ENCODE peak calls at places on chromosomes 2 and 18, in seven cellular contexts. One of them, this sample, is unnamed.
A peak's percentile ranks its signal among the peaks of the same experiment; 100 is the strongest.

GRCh38 chr2:223668302-223668998 is 66.3 kb upstream of the SCG2 start:
- DNase-seq in fibroblast of mammary gland: peak; percentile 16
- DNase-seq in AML-193: peak; percentile 45
- DNase-seq in HL-60: peak; percentile 67
- DNase-seq in CD8-positive, alpha-beta T cell: no peak
- DNase-seq in RWPE2: no peak
- DNase-seq in lower lobe of right lung: no peak
- DNase-seq in this sample: peak; percentile 40

GRCh38 chr2:230627806-230628724 is 84.6 kb upstream of the CAB39 start:
- DNase-seq in fibroblast of mammary gland: peak; percentile 89
- DNase-seq in AML-193: no peak
- DNase-seq in HL-60: no peak
- DNase-seq in CD8-positive, alpha-beta T cell: no peak
- DNase-seq in RWPE2: no peak
- DNase-seq in lower lobe of right lung: no peak
- DNase-seq in this sample: no peak

GRCh38 chr2:207640661-207641060 is 15.5 kb upstream of the METTL21A start:
- DNase-seq in fibroblast of mammary gland: no peak
- DNase-seq in AML-193: no peak
- DNase-seq in HL-60: no peak
- DNase-seq in CD8-positive, alpha-beta T cell: no peak
- DNase-seq in RWPE2: no peak
- DNase-seq in lower lobe of right lung: no peak
- DNase-seq in this sample: no peak

GRCh38 chr2:187553908-187554703 is at the start of gene TFPI:
- DNase-seq in fibroblast of mammary gland: peak; percentile 85
- DNase-seq in AML-193: peak; percentile 73
- DNase-seq in HL-60: peak; percentile 33
- DNase-seq in CD8-positive, alpha-beta T cell: no peak
- DNase-seq in RWPE2: no peak
- DNase-seq in lower lobe of right lung: no peak
- DNase-seq in this sample: peak; percentile 86

GRCh38 chr2:64637931-64638330 is 15.8 kb downstream of the SERTAD2 start:
- DNase-seq in fibroblast of mammary gland: no peak
- DNase-seq in AML-193: no peak
- DNase-seq in HL-60: no peak
- DNase-seq in CD8-positive, alpha-beta T cell: no peak
- DNase-seq in RWPE2: no peak
- DNase-seq in lower lobe of right lung: no peak
- DNase-seq in this sample: no peak

GRCh38 chr2:233350708-233351107 is 3.6 kb upstream of the DGKD start:
- DNase-seq in fibroblast of mammary gland: peak; percentile 90
- DNase-seq in AML-193: peak; percentile 63
- DNase-seq in HL-60: peak; percentile 41
- DNase-seq in CD8-positive, alpha-beta T cell: no peak
- DNase-seq in RWPE2: peak; percentile 84
- DNase-seq in lower lobe of right lung: no peak
- DNase-seq in this sample: peak; percentile 99

GRCh38 chr2:98869868-98870267 is 66.2 kb downstream of the CRACDL start:
- DNase-seq in fibroblast of mammary gland: no peak
- DNase-seq in AML-193: no peak
- DNase-seq in HL-60: no peak
- DNase-seq in CD8-positive, alpha-beta T cell: no peak
- DNase-seq in RWPE2: no peak
- DNase-seq in lower lobe of right lung: peak; percentile 88
- DNase-seq in this sample: no peak

GRCh38 chr2:2512931-2513330 is 181.9 kb upstream of the MYT1L start:
- DNase-seq in fibroblast of mammary gland: no peak
- DNase-seq in AML-193: no peak
- DNase-seq in HL-60: no peak
- DNase-seq in CD8-positive, alpha-beta T cell: no peak
- DNase-seq in RWPE2: no peak
- DNase-seq in lower lobe of right lung: no peak
- DNase-seq in this sample: no peak

GRCh38 chr18:45834303-45834702 is 8.8 kb downstream of the SIGLEC15 start:
- DNase-seq in fibroblast of mammary gland: no peak
- DNase-seq in AML-193: peak; percentile 11
- DNase-seq in HL-60: peak; percentile 45
- DNase-seq in CD8-positive, alpha-beta T cell: no peak
- DNase-seq in RWPE2: no peak
- DNase-seq in lower lobe of right lung: no peak
- DNase-seq in this sample: no peak

GRCh38 chr2:118539290-118539689 is 308.2 kb downstream of the EN1 start:
- DNase-seq in fibroblast of mammary gland: peak; percentile 60
- DNase-seq in AML-193: no peak
- DNase-seq in HL-60: no peak
- DNase-seq in CD8-positive, alpha-beta T cell: no peak
- DNase-seq in RWPE2: no peak
- DNase-seq in lower lobe of right lung: no peak
- DNase-seq in this sample: peak; percentile 20

GRCh38 chr2:55419236-55419513 is 481 bp downstream of the CCDC88A start:
- DNase-seq in fibroblast of mammary gland: peak; percentile 31
- DNase-seq in AML-193: no peak
- DNase-seq in HL-60: peak; percentile 32
- DNase-seq in CD8-positive, alpha-beta T cell: peak; percentile 7
- DNase-seq in RWPE2: no peak
- DNase-seq in lower lobe of right lung: no peak
- DNase-seq in this sample: peak; percentile 63

GRCh38 chr2:20231632-20232031 is 6.7 kb upstream of the SDC1 start:
- DNase-seq in fibroblast of mammary gland: peak; percentile 67
- DNase-seq in AML-193: no peak
- DNase-seq in HL-60: no peak
- DNase-seq in CD8-positive, alpha-beta T cell: no peak
- DNase-seq in RWPE2: peak; percentile 99
- DNase-seq in lower lobe of right lung: no peak
- DNase-seq in this sample: peak; percentile 97

GRCh38 chr2:44126106-44126797 is 42.4 kb upstream of the PPM1B start:
- DNase-seq in fibroblast of mammary gland: no peak
- DNase-seq in AML-193: no peak
- DNase-seq in HL-60: no peak
- DNase-seq in CD8-positive, alpha-beta T cell: no peak
- DNase-seq in RWPE2: peak; percentile 72
- DNase-seq in lower lobe of right lung: no peak
- DNase-seq in this sample: peak; percentile 15

GRCh38 chr2:236176417-236176816 is 8.2 kb upstream of the GBX2 start:
- DNase-seq in fibroblast of mammary gland: peak; percentile 34
- DNase-seq in AML-193: no peak
- DNase-seq in HL-60: no peak
- DNase-seq in CD8-positive, alpha-beta T cell: no peak
- DNase-seq in RWPE2: no peak
- DNase-seq in lower lobe of right lung: no peak
- DNase-seq in this sample: peak; percentile 49

GRCh38 chr2:12965540-12966269 is 249.0 kb downstream of the TRIB2 start:
- DNase-seq in fibroblast of mammary gland: peak; percentile 77
- DNase-seq in AML-193: peak; percentile 75
- DNase-seq in HL-60: no peak
- DNase-seq in CD8-positive, alpha-beta T cell: no peak
- DNase-seq in RWPE2: no peak
- DNase-seq in lower lobe of right lung: no peak
- DNase-seq in this sample: peak; percentile 88

GRCh38 chr2:1055014-1055595 is 104.5 kb downstream of the SNTG2 start:
- DNase-seq in fibroblast of mammary gland: peak; percentile 43
- DNase-seq in AML-193: no peak
- DNase-seq in HL-60: no peak
- DNase-seq in CD8-positive, alpha-beta T cell: no peak
- DNase-seq in RWPE2: no peak
- DNase-seq in lower lobe of right lung: no peak
- DNase-seq in this sample: peak; percentile 88

GRCh38 chr18:6757966-6758365 is 28.4 kb downstream of the ARHGAP28 start:
- DNase-seq in fibroblast of mammary gland: peak; percentile 20
- DNase-seq in AML-193: no peak
- DNase-seq in HL-60: no peak
- DNase-seq in CD8-positive, alpha-beta T cell: no peak
- DNase-seq in RWPE2: no peak
- DNase-seq in lower lobe of right lung: no peak
- DNase-seq in this sample: no peak

GRCh38 chr2:25991965-25992364 is 9.7 kb upstream of the KIF3C start:
- DNase-seq in fibroblast of mammary gland: no peak
- DNase-seq in AML-193: no peak
- DNase-seq in HL-60: peak; percentile 57
- DNase-seq in CD8-positive, alpha-beta T cell: no peak
- DNase-seq in RWPE2: no peak
- DNase-seq in lower lobe of right lung: no peak
- DNase-seq in this sample: no peak

GRCh38 chr2:55961318-55961911 is 37.8 kb upstream of the EFEMP1 start:
- DNase-seq in fibroblast of mammary gland: peak; percentile 75
- DNase-seq in AML-193: peak; percentile 22
- DNase-seq in HL-60: no peak
- DNase-seq in CD8-positive, alpha-beta T cell: no peak
- DNase-seq in RWPE2: no peak
- DNase-seq in lower lobe of right lung: no peak
- DNase-seq in this sample: peak; percentile 77

GRCh38 chr2:108921096-108922030 is 67.7 kb downstream of the EDAR start:
- DNase-seq in fibroblast of mammary gland: no peak
- DNase-seq in AML-193: no peak
- DNase-seq in HL-60: no peak
- DNase-seq in CD8-positive, alpha-beta T cell: no peak
- DNase-seq in RWPE2: peak; percentile 40
- DNase-seq in lower lobe of right lung: no peak
- DNase-seq in this sample: no peak

GRCh38 chr2:120239488-120240287 is 13.0 kb upstream of the RALB start:
- DNase-seq in fibroblast of mammary gland: peak; percentile 88
- DNase-seq in AML-193: no peak
- DNase-seq in HL-60: no peak
- DNase-seq in CD8-positive, alpha-beta T cell: no peak
- DNase-seq in RWPE2: no peak
- DNase-seq in lower lobe of right lung: no peak
- DNase-seq in this sample: peak; percentile 93

GRCh38 chr2:231970461-231970860 is 8.9 kb downstream of the DIS3L2 start:
- DNase-seq in fibroblast of mammary gland: peak; percentile 46
- DNase-seq in AML-193: no peak
- DNase-seq in HL-60: no peak
- DNase-seq in CD8-positive, alpha-beta T cell: no peak
- DNase-seq in RWPE2: no peak
- DNase-seq in lower lobe of right lung: no peak
- DNase-seq in this sample: peak; percentile 69

GRCh38 chr2:42722328-42723190 is 41.4 kb downstream of the OXER1 start:
- DNase-seq in fibroblast of mammary gland: peak; percentile 86
- DNase-seq in AML-193: peak; percentile 90
- DNase-seq in HL-60: peak; percentile 74
- DNase-seq in CD8-positive, alpha-beta T cell: no peak
- DNase-seq in RWPE2: no peak
- DNase-seq in lower lobe of right lung: peak; percentile 81
- DNase-seq in this sample: peak; percentile 53

GRCh38 chr2:42808301-42808700 is 15.9 kb upstream of the HAAO start:
- DNase-seq in fibroblast of mammary gland: no peak
- DNase-seq in AML-193: no peak
- DNase-seq in HL-60: no peak
- DNase-seq in CD8-positive, alpha-beta T cell: no peak
- DNase-seq in RWPE2: no peak
- DNase-seq in lower lobe of right lung: no peak
- DNase-seq in this sample: no peak

GRCh38 chr18:23872701-23873550 is 141.6 kb upstream of the TTC39C start:
- DNase-seq in fibroblast of mammary gland: no peak
- DNase-seq in AML-193: no peak
- DNase-seq in HL-60: no peak
- DNase-seq in CD8-positive, alpha-beta T cell: peak; percentile 11
- DNase-seq in RWPE2: peak; percentile 98
- DNase-seq in lower lobe of right lung: no peak
- DNase-seq in this sample: no peak

GRCh38 chr2:135257383-135258090 is 205.4 kb downstream of the RAB3GAP1 start:
- DNase-seq in fibroblast of mammary gland: peak; percentile 94
- DNase-seq in AML-193: no peak
- DNase-seq in HL-60: no peak
- DNase-seq in CD8-positive, alpha-beta T cell: no peak
- DNase-seq in RWPE2: no peak
- DNase-seq in lower lobe of right lung: no peak
- DNase-seq in this sample: peak; percentile 37

GRCh38 chr2:106825161-106825560 is 60.8 kb downstream of the ST6GAL2 start:
- DNase-seq in fibroblast of mammary gland: no peak
- DNase-seq in AML-193: no peak
- DNase-seq in HL-60: no peak
- DNase-seq in CD8-positive, alpha-beta T cell: no peak
- DNase-seq in RWPE2: no peak
- DNase-seq in lower lobe of right lung: no peak
- DNase-seq in this sample: no peak

GRCh38 chr2:1990151-1990589 is 245.9 kb upstream of the PXDN start:
- DNase-seq in fibroblast of mammary gland: no peak
- DNase-seq in AML-193: no peak
- DNase-seq in HL-60: no peak
- DNase-seq in CD8-positive, alpha-beta T cell: no peak
- DNase-seq in RWPE2: no peak
- DNase-seq in lower lobe of right lung: no peak
- DNase-seq in this sample: no peak

GRCh38 chr2:168622559-168622958 is 166.5 kb downstream of the CERS6 start:
- DNase-seq in fibroblast of mammary gland: no peak
- DNase-seq in AML-193: no peak
- DNase-seq in HL-60: no peak
- DNase-seq in CD8-positive, alpha-beta T cell: no peak
- DNase-seq in RWPE2: no peak
- DNase-seq in lower lobe of right lung: no peak
- DNase-seq in this sample: no peak

GRCh38 chr2:98148968-98149697 is 62.2 kb downstream of the VWA3B start:
- DNase-seq in fibroblast of mammary gland: peak; percentile 62
- DNase-seq in AML-193: no peak
- DNase-seq in HL-60: no peak
- DNase-seq in CD8-positive, alpha-beta T cell: no peak
- DNase-seq in RWPE2: no peak
- DNase-seq in lower lobe of right lung: no peak
- DNase-seq in this sample: peak; percentile 70

GRCh38 chr2:116094196-116094595 is 1651.8 kb downstream of the DPP10 start:
- DNase-seq in fibroblast of mammary gland: no peak
- DNase-seq in AML-193: peak; percentile 2
- DNase-seq in HL-60: no peak
- DNase-seq in CD8-positive, alpha-beta T cell: no peak
- DNase-seq in RWPE2: no peak
- DNase-seq in lower lobe of right lung: no peak
- DNase-seq in this sample: no peak

GRCh38 chr2:172438741-172439508 is 11.5 kb downstream of the ITGA6 start:
- DNase-seq in fibroblast of mammary gland: peak; percentile 37
- DNase-seq in AML-193: no peak
- DNase-seq in HL-60: no peak
- DNase-seq in CD8-positive, alpha-beta T cell: no peak
- DNase-seq in RWPE2: peak; percentile 70
- DNase-seq in lower lobe of right lung: no peak
- DNase-seq in this sample: peak; percentile 91

GRCh38 chr2:69781321-69782248 is 39.7 kb downstream of the ANXA4 start:
- DNase-seq in fibroblast of mammary gland: no peak
- DNase-seq in AML-193: no peak
- DNase-seq in HL-60: peak; percentile 31
- DNase-seq in CD8-positive, alpha-beta T cell: no peak
- DNase-seq in RWPE2: no peak
- DNase-seq in lower lobe of right lung: no peak
- DNase-seq in this sample: no peak

GRCh38 chr2:240556553-240557100 is 1.2 kb downstream of the ANKMY1 start:
- DNase-seq in fibroblast of mammary gland: peak; percentile 65
- DNase-seq in AML-193: peak; percentile 39
- DNase-seq in HL-60: peak; percentile 58
- DNase-seq in CD8-positive, alpha-beta T cell: peak; percentile 61
- DNase-seq in RWPE2: no peak
- DNase-seq in lower lobe of right lung: peak; percentile 63
- DNase-seq in this sample: peak; percentile 58